ENCODE peak calls at places on chromosome 20, in six cellular contexts. O, H, Z, W, N and S are unnamed samples.
A peak's percentile ranks its signal among the peaks of the same experiment; 100 is the strongest.

GRCh38 chr20:14700641-14700965 is 363.2 kb upstream of the FLRT3 start:
- DNase-seq in O (no peak), N (peak; percentile 23), H (no peak), W (no peak), Z (no peak), S (no peak)

GRCh38 chr20:10665791-10666190 is 8.0 kb downstream of the JAG1 start:
- DNase-seq in N (no peak), Z (no peak), H (no peak), W (no peak), O (no peak), S (no peak)

GRCh38 chr20:4162766-4163165 is 147.4 kb upstream of the RNF24 start:
- DNase-seq in N (no peak), O (no peak), W (no peak), H (no peak), Z (no peak), S (no peak)

GRCh38 chr20:58555078-58555765 is 40.0 kb upstream of the APCDD1L start:
- DNase-seq in W (no peak), H (no peak), N (peak; percentile 80), Z (no peak), O (no peak), S (no peak)

GRCh38 chr20:33242319-33243100 is 6.7 kb downstream of the BPIFA1 start:
- DNase-seq in N (no peak), Z (no peak), W (no peak), H (no peak), O (no peak), S (no peak)

GRCh38 chr20:1302578-1303541 is 26.1 kb downstream of the SDCBP2 start:
- DNase-seq in W (peak; percentile 76), O (no peak), H (no peak), Z (no peak), N (no peak), S (no peak)

GRCh38 chr20:1862665-1863059 is 32.5 kb upstream of the SIRPA start:
- DNase-seq in Z (no peak), N (no peak), W (no peak), O (no peak), H (no peak), S (no peak)

GRCh38 chr20:29750268-29750899 is 1507.1 kb upstream of the DEFB115 start:
- DNase-seq in N (no peak), H (no peak), W (no peak), Z (no peak), O (no peak), S (no peak)

GRCh38 chr20:44083220-44083933 is 103.6 kb downstream of the JPH2 start:
- DNase-seq in O (no peak), W (no peak), Z (no peak), N (peak; percentile 52), H (peak; percentile 12), S (no peak)

GRCh38 chr20:32610897-32611218 is 25.7 kb upstream of the NOL4L start:
- DNase-seq in Z (no peak), N (no peak), W (no peak), O (no peak), H (no peak), S (no peak)

GRCh38 chr20:23206995-23207394 is 120.9 kb upstream of the CD93 start:
- DNase-seq in O (no peak), N (no peak), W (no peak), H (no peak), Z (no peak), S (no peak)

GRCh38 chr20:37745553-37745952 is 51.7 kb downstream of the CTNNBL1 start:
- DNase-seq in W (peak; percentile 53), N (no peak), Z (no peak), H (no peak), O (no peak), S (no peak)

GRCh38 chr20:56851552-56851951 is 222.4 kb downstream of the TFAP2C start:
- DNase-seq in N (no peak), Z (no peak), O (no peak), H (no peak), W (no peak), S (no peak)

GRCh38 chr20:43977252-43977651 is 62.6 kb downstream of the TOX2 start:
- DNase-seq in Z (no peak), W (no peak), H (no peak), O (no peak), N (peak; percentile 54), S (no peak)

GRCh38 chr20:58131111-58131510 is 97.3 kb downstream of the ANKRD60 start:
- DNase-seq in Z (no peak), N (peak; percentile 46), O (no peak), H (peak; percentile 88), W (no peak), S (no peak)

GRCh38 chr20:11207749-11208502 is 534.1 kb upstream of the JAG1 start:
- DNase-seq in H (no peak), W (no peak), O (no peak), N (peak; percentile 82), Z (no peak), S (no peak)

GRCh38 chr20:19885981-19886665 is 128.1 kb downstream of the RIN2 start:
- DNase-seq in N (peak; percentile 44), H (peak; percentile 22), O (no peak), Z (no peak), W (no peak), S (no peak)

GRCh38 chr20:40630723-40631631 is 58.1 kb downstream of the MAFB start:
- DNase-seq in W (no peak), O (no peak), N (no peak), Z (no peak), H (no peak), S (no peak)

GRCh38 chr20:10061641-10062040 is 26.9 kb downstream of the ANKEF1 start:
- DNase-seq in H (no peak), W (no peak), Z (no peak), N (no peak), O (no peak), S (no peak)

GRCh38 chr20:49814057-49814675 is 1.5 kb downstream of the SLC9A8 start:
- DNase-seq in W (no peak), Z (no peak), N (no peak), O (no peak), H (no peak), S (no peak)

GRCh38 chr20:8901237-8902025 is 167.5 kb upstream of the PLCB4 start:
- DNase-seq in H (no peak), O (no peak), W (no peak), Z (no peak), N (no peak), S (no peak)

GRCh38 chr20:32466739-32467505 is 108.8 kb downstream of the ASXL1 start:
- DNase-seq in Z (no peak), H (no peak), N (no peak), O (no peak), W (no peak), S (no peak)

GRCh38 chr20:32536861-32537656 is 48.1 kb downstream of the NOL4L start:
- DNase-seq in Z (peak; percentile 57), O (no peak), W (peak; percentile 74), N (no peak), H (peak; percentile 97), S (peak; percentile 65)

GRCh38 chr20:5195655-5196054 is 68.8 kb downstream of the CDS2 start:
- DNase-seq in H (no peak), N (no peak), Z (no peak), O (no peak), W (no peak), S (no peak)

GRCh38 chr20:7248392-7248992 is 481.0 kb downstream of the BMP2 start:
- DNase-seq in W (no peak), H (peak; percentile 14), Z (no peak), N (no peak), O (no peak), S (no peak)

GRCh38 chr20:50385733-50386640 is 124.2 kb upstream of the PTPN1 start:
- DNase-seq in N (no peak), H (no peak), Z (peak; percentile 2), O (no peak), W (peak; percentile 89), S (peak; percentile 31)

GRCh38 chr20:46023999-46024398 is 5.0 kb upstream of the SLC12A5 start:
- DNase-seq in N (no peak), Z (no peak), O (no peak), H (no peak), W (no peak), S (no peak)

GRCh38 chr20:41192575-41192974 is 55.2 kb downstream of the PLCG1 start:
- DNase-seq in H (no peak), W (no peak), O (no peak), N (no peak), Z (no peak), S (no peak)

GRCh38 chr20:35515949-35516645 is 13.4 kb downstream of the C20orf173 start:
- DNase-seq in Z (no peak), O (no peak), W (no peak), H (no peak), N (peak; percentile 67), S (no peak)

GRCh38 chr20:38499366-38499765 is 26.7 kb downstream of the RALGAPB start:
- DNase-seq in W (no peak), H (no peak), N (no peak), O (no peak), Z (no peak), S (no peak)

GRCh38 chr20:31454374-31454773 is 13.9 kb downstream of the DEFB123 start:
- DNase-seq in N (no peak), O (no peak), W (no peak), Z (no peak), H (no peak), S (no peak)

GRCh38 chr20:3407426-3408250 is at the start of gene DNAAF9:
- DNase-seq in O (peak; percentile 41), H (peak; percentile 70), N (peak; percentile 64), Z (peak; percentile 58), W (peak; percentile 89), S (peak; percentile 70)

GRCh38 chr20:59816146-59816743 is 117.2 kb downstream of the SYCP2 start:
- DNase-seq in H (no peak), O (no peak), W (peak; percentile 20), Z (no peak), N (no peak), S (no peak)

GRCh38 chr20:23114448-23114847 is 28.3 kb upstream of the CD93 start:
- DNase-seq in O (no peak), W (no peak), H (no peak), N (no peak), Z (no peak), S (no peak)

GRCh38 chr20:58743929-58744534 is 51.4 kb downstream of the NPEPL1 start:
- DNase-seq in N (no peak), H (no peak), W (no peak), Z (no peak), O (no peak), S (no peak)